ENCODE peak calls at places on chromosomes 2 and 18, in eight cellular contexts. N is lower lobe of right lung; P is foreskin keratinocyte; A is brain microvascular endothelial cell; I is stomach; T is A549; W is fibroblast of lung; J is CD4-positive, alpha-beta T cell. D is an unnamed sample.

GRCh38 chr18:55228191-55228590 is 268.9 kb upstream of the CCDC68 start:
- DNase-seq in I (no peak), J (no peak), P (no peak), W (peak), T (peak), A (no peak), N (no peak), D (no peak)

GRCh38 chr2:118040889-118041288 is 27.0 kb upstream of the CCDC93 start:
- DNase-seq in I (no peak), J (no peak), W (no peak), A (no peak), T (no peak), P (no peak), N (no peak), D (no peak)

GRCh38 chr2:42048318-42049251 is 764 bp downstream of the PKDCC start:
- DNase-seq in W (peak), I (peak), P (no peak), J (no peak), N (no peak), T (no peak), A (no peak), D (no peak)

GRCh38 chr18:9495916-9496540 is 20.7 kb downstream of the RALBP1 start:
- DNase-seq in P (no peak), A (no peak), T (no peak), J (no peak), I (no peak), W (no peak), N (no peak), D (no peak)

GRCh38 chr2:98502556-98503335 is 58.1 kb downstream of the INPP4A start:
- DNase-seq in A (peak), I (no peak), W (peak), P (peak), N (no peak), T (no peak), J (no peak), D (no peak)

GRCh38 chr2:173761603-173762119 is 203.5 kb downstream of the SP3 start:
- DNase-seq in W (no peak), P (no peak), A (no peak), T (no peak), J (no peak), N (no peak), I (no peak), D (no peak)

GRCh38 chr2:55430536-55430935 is 10.9 kb upstream of the CCDC88A start:
- DNase-seq in W (no peak), I (no peak), J (no peak), T (no peak), A (no peak), N (no peak), P (no peak), D (no peak)

GRCh38 chr2:191158179-191158578 is 7.4 kb upstream of the STAT4 start:
- DNase-seq in A (no peak), N (no peak), T (no peak), P (no peak), I (no peak), W (no peak), J (no peak), D (no peak)

GRCh38 chr18:13793819-13794218 is 30.1 kb upstream of the MC5R start:
- DNase-seq in A (no peak), J (no peak), T (no peak), W (no peak), I (no peak), P (no peak), N (no peak), D (no peak)

GRCh38 chr2:178404380-178404767 is 46.6 kb downstream of the PRKRA start:
- DNase-seq in N (no peak), T (no peak), A (peak), P (no peak), I (no peak), J (no peak), W (peak), D (no peak)

GRCh38 chr18:46324556-46324955 is 220.4 kb downstream of the HAUS1 start:
- DNase-seq in W (peak), T (peak), I (no peak), P (peak), A (peak), J (no peak), N (no peak), D (no peak)

GRCh38 chr2:26536371-26537068 is 58.6 kb upstream of the OTOF start:
- DNase-seq in P (no peak), J (no peak), I (no peak), A (no peak), W (no peak), N (no peak), T (no peak), D (no peak)

GRCh38 chr2:84879595-84880394 is 1.1 kb downstream of the TRABD2A start:
- DNase-seq in A (no peak), P (no peak), W (no peak), T (no peak), N (no peak), J (no peak), I (no peak), D (no peak)

GRCh38 chr2:170405326-170405725 is 227.4 kb downstream of the MYO3B start:
- DNase-seq in I (no peak), J (no peak), W (no peak), P (no peak), A (no peak), T (no peak), N (no peak), D (no peak)

GRCh38 chr2:38653715-38654494 is 12.0 kb upstream of the GALM start:
- DNase-seq in J (no peak), I (no peak), P (peak), A (no peak), T (no peak), W (peak), N (no peak), D (no peak)

GRCh38 chr2:127650041-127650784 is 4.3 kb downstream of the GPR17 start:
- DNase-seq in A (no peak), I (no peak), N (peak), J (no peak), W (no peak), P (no peak), T (no peak), D (no peak)

GRCh38 chr2:240568678-240569522 is 616 bp downstream of the RNPEPL1 start:
- DNase-seq in J (peak), W (peak), T (peak), P (no peak), N (peak), I (peak), A (no peak), D (no peak)

GRCh38 chr2:42183775-42184174 is 14.6 kb downstream of the EML4 start:
- DNase-seq in T (no peak), P (no peak), A (no peak), N (no peak), J (no peak), I (no peak), W (peak), D (no peak)

GRCh38 chr2:12723741-12724463 is 7.2 kb downstream of the TRIB2 start:
- DNase-seq in A (no peak), W (peak), J (no peak), I (no peak), T (no peak), N (no peak), P (no peak), D (no peak)

GRCh38 chr2:231308631-231309414 is 86.7 kb upstream of the B3GNT7 start:
- DNase-seq in I (no peak), T (peak), W (peak), A (peak), J (no peak), N (no peak), P (peak), D (no peak)

GRCh38 chr2:224369028-224369632 is 32.8 kb downstream of the FAM124B start:
- DNase-seq in I (no peak), W (peak), A (peak), P (peak), J (no peak), T (peak), N (no peak), D (no peak)

GRCh38 chr2:239471011-239471792 is 70.4 kb upstream of the HDAC4 start:
- DNase-seq in A (no peak), P (no peak), W (no peak), T (no peak), I (peak), N (no peak), J (no peak), D (no peak)

GRCh38 chr2:230924470-230925341 is at the start of gene GPR55:
- DNase-seq in I (peak), T (no peak), P (no peak), J (no peak), W (no peak), N (peak), A (no peak), D (no peak)

GRCh38 chr2:188721231-188721630 is 252.9 kb upstream of the COL3A1 start:
- DNase-seq in J (no peak), T (no peak), W (peak), A (no peak), N (no peak), I (no peak), P (no peak), D (no peak)

GRCh38 chr18:31489311-31489710 is 8.7 kb upstream of the DSG2 start:
- DNase-seq in A (no peak), W (peak), P (peak), I (no peak), J (no peak), T (no peak), N (no peak), D (no peak)

GRCh38 chr2:126655500-126656310 is at the start of gene GYPC:
- DNase-seq in W (peak), N (peak), J (no peak), T (no peak), A (peak), P (no peak), I (peak), D (no peak)

GRCh38 chr18:42446195-42446594 is 491.2 kb downstream of the PIK3C3 start:
- DNase-seq in P (no peak), J (no peak), T (no peak), N (no peak), A (peak), W (peak), I (no peak), D (no peak)

GRCh38 chr2:136765256-136765735 is at the start of gene THSD7B:
- DNase-seq in I (no peak), P (no peak), T (no peak), N (no peak), W (no peak), J (no peak), A (no peak), D (no peak)

GRCh38 chr2:70984576-70985282 is 6.3 kb downstream of the ANKRD53 start:
- DNase-seq in A (no peak), J (peak), N (peak), W (peak), T (peak), P (peak), I (peak), D (no peak)

GRCh38 chr2:182050333-182050855 is 64.7 kb downstream of the PPP1R1C start:
- DNase-seq in A (no peak), P (no peak), W (no peak), J (no peak), T (no peak), I (no peak), N (no peak), D (no peak)

GRCh38 chr18:67730884-67731283 is 214.4 kb upstream of the DSEL start:
- DNase-seq in I (no peak), J (no peak), W (peak), N (no peak), A (peak), P (peak), T (peak), D (peak)

GRCh38 chr2:86201951-86202692 is 2.9 kb downstream of the MRPL35 start:
- DNase-seq in A (peak), N (no peak), I (no peak), P (no peak), J (no peak), T (no peak), W (peak), D (no peak)
- H3K27ac ChIP-seq in A (no peak), N (no peak), I (no peak), P (no peak), J (no peak), T (no peak), W (no peak), D (no peak)

DNA sequence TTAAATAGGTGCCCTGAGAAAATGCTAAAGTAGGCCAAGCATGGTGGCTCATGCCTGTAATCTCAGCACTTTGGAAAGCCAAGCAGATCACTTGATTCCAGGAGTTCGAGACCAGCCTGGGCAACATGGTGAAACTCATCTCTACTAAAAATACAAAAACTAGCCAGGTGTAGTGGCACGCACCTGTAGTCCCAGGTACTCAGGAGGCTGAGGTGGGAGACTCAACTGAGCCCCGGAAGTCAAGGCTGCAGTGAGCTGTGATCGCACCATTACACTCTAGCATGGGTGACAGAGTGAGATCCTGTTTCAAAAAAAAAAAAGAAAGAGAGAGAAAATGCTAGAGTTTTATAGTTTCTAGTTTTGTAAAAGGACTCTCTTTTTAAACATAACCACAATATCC is 12.0 kb downstream of the ANKRD44 start:
- DNase-seq in W (no peak), J (no peak), T (no peak), I (no peak), P (no peak), A (no peak), N (no peak), D (no peak)
- H3K27ac ChIP-seq in W (no peak), J (peak), T (no peak), I (no peak), P (no peak), A (no peak), N (peak), D (no peak)

GRCh38 chr2:171703574-171704347 is 16.5 kb downstream of the DYNC1I2 start:
- DNase-seq in P (no peak), T (peak), N (no peak), J (no peak), W (peak), I (no peak), A (peak), D (no peak)
- H3K27ac ChIP-seq in P (no peak), T (no peak), N (no peak), J (no peak), W (no peak), I (no peak), A (no peak), D (no peak)

GRCh38 chr2:74957886-74958276 is 562 bp upstream of the POLE4 start:
- DNase-seq in W (no peak), N (no peak), I (no peak), P (no peak), J (no peak), T (no peak), A (peak), D (no peak)
- H3K27ac ChIP-seq in W (peak), N (peak), I (peak), P (peak), J (peak), T (peak), A (no peak), D (no peak)

DNA sequence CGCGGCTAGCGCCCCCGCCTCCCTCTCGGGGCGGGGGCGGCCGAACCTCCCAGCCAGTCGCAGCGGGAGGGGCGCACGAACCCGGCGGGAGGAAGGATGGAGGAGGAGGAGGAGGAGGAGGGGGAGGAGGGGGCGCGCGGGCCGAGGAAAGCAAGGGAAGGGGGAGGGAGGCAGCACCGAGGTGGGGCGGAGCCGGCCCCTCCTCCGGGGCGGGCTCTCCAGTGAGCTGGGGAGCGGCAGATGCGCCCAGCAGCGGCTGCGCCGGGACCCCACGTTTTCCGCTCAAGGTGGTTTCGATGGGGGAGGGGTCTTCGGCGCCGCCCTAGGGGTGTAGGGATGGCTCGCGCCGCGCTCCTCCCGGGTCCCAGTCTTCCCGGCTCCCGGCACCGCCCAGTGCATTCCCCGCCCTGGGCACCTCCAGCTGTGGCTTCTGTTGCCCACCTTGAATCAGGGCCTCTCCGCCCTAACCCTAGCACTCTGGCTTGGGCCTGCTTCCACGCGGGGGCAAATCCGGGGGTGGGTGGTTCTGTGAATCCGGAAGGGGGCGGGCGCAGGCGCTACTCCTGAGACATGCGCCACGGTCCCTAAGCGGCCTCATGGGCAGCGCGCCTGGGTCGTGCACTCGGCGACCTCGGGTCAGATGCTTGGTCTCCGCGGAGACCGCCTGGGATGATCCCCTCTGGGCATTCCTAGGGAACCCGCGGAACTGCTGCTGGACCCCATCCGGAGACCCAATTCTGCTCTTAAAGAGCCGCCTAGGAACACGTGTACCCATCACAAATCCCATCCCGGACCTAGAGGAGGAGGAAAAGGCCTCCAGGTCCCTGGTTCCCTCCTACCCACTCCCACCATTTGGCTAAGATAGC is at the start of gene FBXO41:
- DNase-seq in P (no peak), I (no peak), T (peak), W (peak), A (no peak), N (peak), J (peak), D (no peak)
- H3K27ac ChIP-seq in P (peak), I (peak), T (peak), W (no peak), A (no peak), N (peak), J (no peak), D (no peak)

D was measured in epithelial cell of prostate.